ENCODE peak calls at places on chromosomes 11 and 22, in four cellular contexts. G is HTR-8/SVneo, E is uterus, K is aorta. J is an unnamed sample.

GRCh38 chr11:96001037-96001436 is 77.1 kb upstream of the MTMR2 start:
- DNase-seq in K (peak; percentile 92), G (no peak), E (peak; percentile 78), J (no peak)

GRCh38 chr11:9748361-9748970 is 84.6 kb downstream of the SWAP70 start:
- DNase-seq in E (peak; percentile 44), G (peak; percentile 62), K (no peak), J (peak; percentile 68)

GRCh38 chr11:14445542-14446530 is 53.8 kb downstream of the COPB1 start:
- DNase-seq in G (no peak), E (no peak), K (no peak), J (no peak)

GRCh38 chr11:93585758-93586157 is 42.6 kb upstream of the SMCO4 start:
- DNase-seq in K (no peak), E (no peak), G (no peak), J (no peak)

GRCh38 chr22:34588893-34589545 is 476.9 kb upstream of the ISX start:
- DNase-seq in G (no peak), E (no peak), K (no peak), J (no peak)

GRCh38 chr11:18277560-18278271 is 11.7 kb downstream of the SAA1 start:
- DNase-seq in G (no peak), K (no peak), E (no peak), J (no peak)

GRCh38 chr11:79253280-79253679 is 187.6 kb downstream of the TENM4 start:
- DNase-seq in G (no peak), K (no peak), E (no peak), J (no peak)

GRCh38 chr22:37808294-37808657 is 542 bp downstream of the GCAT start:
- DNase-seq in E (no peak), G (no peak), K (no peak), J (no peak)

GRCh38 chr11:47254381-47254780 is 3.4 kb upstream of the NR1H3 start:
- DNase-seq in E (peak; percentile 46), G (no peak), K (no peak), J (peak; percentile 39)

GRCh38 chr11:21582791-21583190 is 610.1 kb upstream of the ANO5 start:
- DNase-seq in K (no peak), E (no peak), G (no peak), J (no peak)

GRCh38 chr11:47467372-47467771 is 18.4 kb upstream of the RAPSN start:
- DNase-seq in G (no peak), E (no peak), K (peak; percentile 37), J (no peak)

GRCh38 chr11:108498816-108499408 is 728 bp upstream of the POGLUT3 start:
- DNase-seq in G (no peak), K (no peak), E (peak; percentile 29), J (no peak)

GRCh38 chr11:45530111-45530510 is 135.3 kb downstream of the CHST1 start:
- DNase-seq in E (no peak), K (no peak), G (no peak), J (no peak)